ENCODE peak calls at places on chromosomes 3 and 15, in five cellular contexts. U is GM13976, Z is choroid plexus epithelial cell, K is B cell, A is brain microvascular endothelial cell. V is an unnamed sample.

GRCh38 chr3:132867956-132868355 is 145.7 kb upstream of the NPHP3 start:
- DNase-seq in A (peak), U (no peak), K (no peak), Z (peak), V (no peak)

GRCh38 chr15:49300856-49301255 is 122.2 kb upstream of the FGF7 start:
- DNase-seq in Z (no peak), U (no peak), A (no peak), K (no peak), V (no peak)

GRCh38 chr15:39184701-39185390 is 396.0 kb upstream of the THBS1 start:
- DNase-seq in Z (no peak), U (no peak), A (no peak), K (no peak), V (no peak)

GRCh38 chr3:170081079-170081741 is 43.4 kb downstream of the GPR160 start:
- DNase-seq in A (no peak), U (no peak), K (no peak), Z (no peak), V (no peak)

GRCh38 chr3:14633819-14634424 is 17.6 kb upstream of the CCDC174 start:
- DNase-seq in U (peak), K (peak), Z (peak), A (peak), V (no peak)

GRCh38 chr15:67319968-67320367 is 65.4 kb downstream of the IQCH start:
- DNase-seq in K (no peak), A (no peak), Z (no peak), U (no peak), V (no peak)

GRCh38 chr3:14525685-14526631 is 14.2 kb downstream of the GRIP2 start:
- DNase-seq in U (no peak), Z (peak), K (no peak), A (peak), V (peak)

GRCh38 chr3:56157693-56158092 is 310.6 kb downstream of the ERC2 start:
- DNase-seq in A (no peak), U (no peak), K (peak), Z (peak), V (no peak)

GRCh38 chr3:40972350-40972749 is 227.0 kb upstream of the CTNNB1 start:
- DNase-seq in U (no peak), K (no peak), A (no peak), Z (no peak), V (no peak)

GRCh38 chr3:106097817-106098410 is 229.1 kb upstream of the CBLB start:
- DNase-seq in Z (no peak), K (no peak), A (no peak), U (no peak), V (no peak)

GRCh38 chr3:18090377-18090776 is 334.8 kb downstream of the SATB1 start:
- DNase-seq in A (no peak), U (no peak), K (no peak), Z (no peak), V (no peak)

GRCh38 chr15:92205255-92205739 is 188.4 kb upstream of the ST8SIA2 start:
- DNase-seq in K (no peak), Z (no peak), A (no peak), U (no peak), V (no peak)

GRCh38 chr3:185900228-185900627 is 37.6 kb downstream of the TRA2B start:
- DNase-seq in U (no peak), Z (peak), A (peak), K (no peak), V (no peak)

GRCh38 chr15:51688863-51689262 is 7.6 kb downstream of the SCG3 start:
- DNase-seq in A (no peak), Z (peak), K (no peak), U (no peak), V (no peak)

GRCh38 chr15:66389859-66390382 is 3.2 kb downstream of the MAP2K1 start:
- DNase-seq in K (peak), U (no peak), Z (no peak), A (no peak), V (no peak)

GRCh38 chr3:19881036-19881435 is 53.0 kb downstream of the EFHB start:
- DNase-seq in Z (no peak), U (no peak), K (no peak), A (no peak), V (no peak)

GRCh38 chr3:40741729-40742128 is 217.0 kb downstream of the ZNF621 start:
- DNase-seq in U (no peak), Z (peak), K (no peak), A (peak), V (no peak)

GRCh38 chr3:184003187-184003967 is 14.3 kb downstream of the ABCC5 start:
- DNase-seq in K (no peak), U (no peak), A (peak), Z (peak), V (no peak)

GRCh38 chr15:81337713-81338157 is 13.8 kb upstream of the STARD5 start:
- DNase-seq in A (peak), U (no peak), K (no peak), Z (peak), V (no peak)

GRCh38 chr3:152272771-152273242 is 4.1 kb downstream of the MBNL1 start:
- DNase-seq in K (no peak), U (no peak), Z (peak), A (peak), V (no peak)

GRCh38 chr3:157129782-157130137 is 30.2 kb downstream of the CCNL1 start:
- DNase-seq in K (no peak), A (no peak), U (no peak), Z (no peak), V (no peak)

GRCh38 chr3:50227390-50228183 is 8.4 kb upstream of the GNAI2 start:
- DNase-seq in K (peak), A (peak), U (peak), Z (peak), V (no peak)

GRCh38 chr3:44992555-44993470 is 16.8 kb downstream of the EXOSC7 start:
- DNase-seq in A (no peak), U (no peak), K (no peak), Z (peak), V (no peak)

GRCh38 chr3:171504376-171504775 is 44.2 kb upstream of the TNIK start:
- DNase-seq in A (no peak), Z (no peak), U (no peak), K (no peak), V (no peak)

GRCh38 chr3:114380233-114380645 is 86.4 kb downstream of the TIGIT start:
- DNase-seq in A (peak), U (no peak), K (no peak), Z (peak), V (no peak)

GRCh38 chr3:172152869-172153268 is 113.5 kb downstream of the FNDC3B start:
- DNase-seq in K (no peak), A (peak), Z (peak), U (no peak), V (no peak)

GRCh38 chr3:151067158-151067557 is 18.3 kb upstream of the MED12L start:
- DNase-seq in Z (no peak), K (no peak), U (no peak), A (no peak), V (no peak)
- TF ChIP-seq CTCF in Z (peak), K (no peak), U (no peak), A (no peak), V (no peak)

DNA sequence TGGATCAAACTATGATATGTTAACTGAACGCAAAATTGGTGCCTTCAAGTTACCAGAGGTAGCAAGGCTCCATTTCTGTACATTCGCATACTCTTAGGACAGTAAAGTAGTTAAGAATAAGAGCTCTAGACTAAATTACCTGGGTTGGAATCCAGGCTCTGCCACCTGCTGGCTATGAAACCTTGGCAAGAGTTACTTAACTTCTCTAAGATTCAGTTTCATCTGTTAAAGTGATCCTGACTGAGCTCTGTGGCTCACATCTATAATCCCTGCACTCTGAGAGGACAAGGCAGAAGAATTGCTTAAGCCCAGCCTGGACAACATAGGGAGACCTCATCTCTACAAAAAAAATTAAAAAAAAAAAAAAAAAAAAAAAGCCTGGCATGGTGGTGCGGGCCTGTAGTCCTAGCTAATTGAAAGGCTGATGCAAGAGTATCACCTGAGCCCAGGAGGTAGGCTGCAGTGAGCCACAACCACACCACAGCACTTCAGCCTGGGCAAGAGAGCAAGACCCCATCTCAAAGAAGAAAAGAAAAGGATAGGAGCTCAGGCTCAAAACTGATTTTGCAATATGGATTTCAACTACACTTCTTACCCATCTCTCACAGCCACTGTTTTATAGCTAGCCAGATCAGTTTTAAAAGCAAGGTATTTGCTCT is 21.3 kb downstream of the GSK3B start:
- DNase-seq in A (no peak), Z (no peak), U (no peak), K (no peak), V (no peak)
- TF ChIP-seq CTCF in A (peak), Z (peak), U (peak), K (peak), V (peak)

DNA sequence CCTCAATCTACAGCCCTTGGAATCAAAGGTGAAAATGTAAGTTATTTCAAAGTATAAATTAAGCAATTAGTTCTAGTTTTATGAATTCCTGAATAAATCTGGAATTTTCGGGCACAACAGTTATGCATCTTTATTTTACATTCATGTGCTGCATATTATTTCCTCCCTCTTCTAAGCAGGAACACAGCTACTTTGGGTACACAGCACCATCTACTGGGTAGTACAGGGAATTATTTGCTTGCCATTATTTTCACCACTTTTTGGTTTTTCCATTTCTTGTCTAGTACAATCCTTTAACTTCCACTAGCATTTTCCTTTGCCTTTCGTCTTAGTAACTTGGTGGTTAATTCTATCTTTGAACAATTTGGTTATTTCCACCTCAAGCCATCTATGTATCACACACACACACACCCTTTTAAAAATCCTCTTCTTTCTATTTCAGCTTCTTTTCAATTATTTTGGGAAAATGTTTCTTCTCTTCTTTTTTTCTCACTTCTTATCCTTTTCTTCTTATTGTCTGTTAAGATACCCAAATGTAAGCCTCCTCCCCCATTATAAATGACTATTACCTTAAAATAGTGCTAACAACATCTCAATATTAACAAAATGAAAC is 451.0 kb downstream of the MFSD1 start:
- DNase-seq in A (peak), Z (peak), K (peak), U (peak), V (no peak)
- TF ChIP-seq CTCF in A (peak), Z (peak), K (peak), U (peak), V (peak)

GRCh38 chr3:197854596-197855343 is 63.7 kb downstream of the LRCH3 start:
- DNase-seq in K (no peak), U (no peak), Z (peak), A (peak), V (no peak)

GRCh38 chr3:197858598-197858997 is 67.5 kb downstream of the LRCH3 start:
- DNase-seq in A (no peak), Z (no peak), K (no peak), U (no peak), V (no peak)

GRCh38 chr3:197858133-197858532 is 67.1 kb downstream of the LRCH3 start:
- DNase-seq in K (no peak), U (no peak), Z (no peak), A (no peak), V (no peak)

GRCh38 chr3:197856199-197856816 is 65.3 kb downstream of the LRCH3 start:
- DNase-seq in A (no peak), K (no peak), Z (no peak), U (no peak), V (no peak)
- TF ChIP-seq CTCF in A (no peak), K (no peak), Z (no peak), U (no peak), V (no peak)

GRCh38 chr15:53197426-53197839 is 407.3 kb upstream of the ONECUT1 start:
- DNase-seq in A (peak), K (peak), U (peak), Z (peak), V (no peak)
- TF ChIP-seq CTCF in A (peak), K (peak), U (peak), Z (peak), V (peak)

GRCh38 chr3:67819447-67819846 is 165.0 kb upstream of the SUCLG2 start:
- DNase-seq in A (no peak), U (no peak), K (no peak), Z (peak), V (no peak)
- TF ChIP-seq CTCF in A (peak), U (peak), K (no peak), Z (peak), V (peak)